ENCODE peak calls at places on chromosomes 13 and 19, in four cellular contexts. One of them, this sample, is unnamed.

GRCh38 chr19:2503521-2504109 is 27.7 kb downstream of the GADD45B start:
- DNase-seq in GM23338: no peak
- DNase-seq in right atrium auricular region: no peak
- DNase-seq in astrocyte of the spinal cord: peak; percentile 76
- DNase-seq in this sample: peak; percentile 78

GRCh38 chr19:18951721-18952281 is 10.8 kb upstream of the HOMER3 start:
- DNase-seq in GM23338: no peak
- DNase-seq in right atrium auricular region: no peak
- DNase-seq in astrocyte of the spinal cord: no peak
- DNase-seq in this sample: peak; percentile 53

GRCh38 chr13:78934336-78934735 is 275.4 kb upstream of the OBI1 start:
- DNase-seq in GM23338: peak; percentile 31
- DNase-seq in right atrium auricular region: no peak
- DNase-seq in astrocyte of the spinal cord: no peak
- DNase-seq in this sample: no peak

GRCh38 chr19:36686365-36687213 is 823 bp upstream of the ZNF567 start:
- DNase-seq in GM23338: peak; percentile 21
- DNase-seq in right atrium auricular region: no peak
- DNase-seq in astrocyte of the spinal cord: peak; percentile 19
- DNase-seq in this sample: peak; percentile 14

GRCh38 chr13:108816381-108816780 is 187.0 kb downstream of the MYO16 start:
- DNase-seq in GM23338: no peak
- DNase-seq in right atrium auricular region: no peak
- DNase-seq in astrocyte of the spinal cord: no peak
- DNase-seq in this sample: peak; percentile 48

GRCh38 chr19:39401549-39402416 is 4.9 kb upstream of the ZFP36 start:
- DNase-seq in GM23338: no peak
- DNase-seq in right atrium auricular region: peak; percentile 83
- DNase-seq in astrocyte of the spinal cord: peak; percentile 74
- DNase-seq in this sample: peak; percentile 77

GRCh38 chr19:43372462-43372861 is 19.0 kb downstream of the CD177 start:
- DNase-seq in GM23338: no peak
- DNase-seq in right atrium auricular region: no peak
- DNase-seq in astrocyte of the spinal cord: no peak
- DNase-seq in this sample: no peak

GRCh38 chr13:28396053-28396452 is 98.9 kb downstream of the FLT1 start:
- DNase-seq in GM23338: no peak
- DNase-seq in right atrium auricular region: no peak
- DNase-seq in astrocyte of the spinal cord: no peak
- DNase-seq in this sample: no peak

GRCh38 chr13:50543767-50544166 is 299.7 kb downstream of the DLEU7 start:
- DNase-seq in GM23338: peak; percentile 36
- DNase-seq in right atrium auricular region: no peak
- DNase-seq in astrocyte of the spinal cord: peak; percentile 92
- DNase-seq in this sample: peak; percentile 88

GRCh38 chr19:58406818-58407657 is 1.4 kb upstream of the ZNF584 start:
- DNase-seq in GM23338: peak; percentile 52
- DNase-seq in right atrium auricular region: no peak
- DNase-seq in astrocyte of the spinal cord: no peak
- DNase-seq in this sample: no peak

GRCh38 chr13:83996415-83996814 is 114.1 kb upstream of the SLITRK1 start:
- DNase-seq in GM23338: no peak
- DNase-seq in right atrium auricular region: no peak
- DNase-seq in astrocyte of the spinal cord: no peak
- DNase-seq in this sample: no peak

GRCh38 chr19:2983351-2984195 is 6.2 kb downstream of the TLE6 start:
- DNase-seq in GM23338: peak; percentile 93
- DNase-seq in right atrium auricular region: peak; percentile 82
- DNase-seq in astrocyte of the spinal cord: peak; percentile 84
- DNase-seq in this sample: peak; percentile 74

GRCh38 chr13:43356566-43356965 is 333.2 kb downstream of the DNAJC15 start:
- DNase-seq in GM23338: no peak
- DNase-seq in right atrium auricular region: no peak
- DNase-seq in astrocyte of the spinal cord: no peak
- DNase-seq in this sample: no peak

GRCh38 chr13:29892149-29892548 is 41.7 kb upstream of the UBL3 start:
- DNase-seq in GM23338: peak; percentile 33
- DNase-seq in right atrium auricular region: no peak
- DNase-seq in astrocyte of the spinal cord: no peak
- DNase-seq in this sample: no peak

GRCh38 chr13:21683034-21683733 is 12.3 kb downstream of the FGF9 start:
- DNase-seq in GM23338: no peak
- DNase-seq in right atrium auricular region: no peak
- DNase-seq in astrocyte of the spinal cord: peak; percentile 79
- DNase-seq in this sample: peak; percentile 14

GRCh38 chr19:40539070-40539469 is 37.6 kb upstream of the SHKBP1 start:
- DNase-seq in GM23338: peak; percentile 42
- DNase-seq in right atrium auricular region: no peak
- DNase-seq in astrocyte of the spinal cord: no peak
- DNase-seq in this sample: no peak

GRCh38 chr19:42276821-42277220 is 7.8 kb downstream of the CIC start:
- DNase-seq in GM23338: no peak
- DNase-seq in right atrium auricular region: no peak
- DNase-seq in astrocyte of the spinal cord: no peak
- DNase-seq in this sample: no peak

GRCh38 chr13:112849500-112849899 is 119.5 kb upstream of the MCF2L start:
- DNase-seq in GM23338: no peak
- DNase-seq in right atrium auricular region: no peak
- DNase-seq in astrocyte of the spinal cord: peak; percentile 16
- DNase-seq in this sample: no peak

GRCh38 chr13:98142427-98143156 is at the start of gene FARP1:
- DNase-seq in GM23338: peak; percentile 89
- DNase-seq in right atrium auricular region: no peak
- DNase-seq in astrocyte of the spinal cord: peak; percentile 66
- DNase-seq in this sample: peak; percentile 24

GRCh38 chr13:79647518-79647917 is 166.6 kb downstream of the NDFIP2 start:
- DNase-seq in GM23338: no peak
- DNase-seq in right atrium auricular region: no peak
- DNase-seq in astrocyte of the spinal cord: no peak
- DNase-seq in this sample: no peak

GRCh38 chr13:103839460-103839859 is 773.2 kb upstream of the SLC10A2 start:
- DNase-seq in GM23338: no peak
- DNase-seq in right atrium auricular region: no peak
- DNase-seq in astrocyte of the spinal cord: no peak
- DNase-seq in this sample: no peak

GRCh38 chr19:53037101-53038097 is 7.1 kb upstream of the ERVV-2 start:
- DNase-seq in GM23338: peak; percentile 87
- DNase-seq in right atrium auricular region: no peak
- DNase-seq in astrocyte of the spinal cord: peak; percentile 62
- DNase-seq in this sample: peak; percentile 51

GRCh38 chr13:34208326-34208725 is 390.4 kb downstream of the RFC3 start:
- DNase-seq in GM23338: no peak
- DNase-seq in right atrium auricular region: no peak
- DNase-seq in astrocyte of the spinal cord: peak; percentile 8
- DNase-seq in this sample: peak; percentile 51

GRCh38 chr19:1896508-1896907 is 8.7 kb upstream of the ADAT3 start:
- DNase-seq in GM23338: no peak
- DNase-seq in right atrium auricular region: no peak
- DNase-seq in astrocyte of the spinal cord: no peak
- DNase-seq in this sample: no peak

GRCh38 chr13:27283906-27284523 is 13.4 kb downstream of the RASL11A start:
- DNase-seq in GM23338: no peak
- DNase-seq in right atrium auricular region: no peak
- DNase-seq in astrocyte of the spinal cord: no peak
- DNase-seq in this sample: peak; percentile 41

GRCh38 chr13:43433691-43434121 is 353.1 kb downstream of the ENOX1 start:
- DNase-seq in GM23338: no peak
- DNase-seq in right atrium auricular region: no peak
- DNase-seq in astrocyte of the spinal cord: no peak
- DNase-seq in this sample: no peak

GRCh38 chr13:40318366-40318765 is 348.1 kb downstream of the FOXO1 start:
- DNase-seq in GM23338: no peak
- DNase-seq in right atrium auricular region: no peak
- DNase-seq in astrocyte of the spinal cord: no peak
- DNase-seq in this sample: no peak

GRCh38 chr19:30675086-30675485 is 302.9 kb downstream of the ZNF536 start:
- DNase-seq in GM23338: no peak
- DNase-seq in right atrium auricular region: no peak
- DNase-seq in astrocyte of the spinal cord: no peak
- DNase-seq in this sample: no peak

GRCh38 chr19:1765182-1765903 is 12.0 kb downstream of the ONECUT3 start:
- DNase-seq in GM23338: no peak
- DNase-seq in right atrium auricular region: no peak
- DNase-seq in astrocyte of the spinal cord: no peak
- DNase-seq in this sample: no peak

GRCh38 chr19:28656644-28657043 is 556.3 kb downstream of the UQCRFS1 start:
- DNase-seq in GM23338: no peak
- DNase-seq in right atrium auricular region: no peak
- DNase-seq in astrocyte of the spinal cord: no peak
- DNase-seq in this sample: no peak

GRCh38 chr19:38803543-38803942 is 9.2 kb downstream of the LGALS4 start:
- DNase-seq in GM23338: no peak
- DNase-seq in right atrium auricular region: no peak
- DNase-seq in astrocyte of the spinal cord: no peak
- DNase-seq in this sample: no peak

GRCh38 chr13:109700176-109700575 is 86.2 kb downstream of the IRS2 start:
- DNase-seq in GM23338: no peak
- DNase-seq in right atrium auricular region: peak; percentile 72
- DNase-seq in astrocyte of the spinal cord: peak; percentile 88
- DNase-seq in this sample: peak; percentile 24

GRCh38 chr19:12913011-12913561 is 6.0 kb downstream of the SYCE2 start:
- DNase-seq in GM23338: peak; percentile 79
- DNase-seq in right atrium auricular region: peak; percentile 77
- DNase-seq in astrocyte of the spinal cord: peak; percentile 37
- DNase-seq in this sample: peak; percentile 37

GRCh38 chr13:73772449-73773186 is 361.6 kb downstream of the KLF12 start:
- DNase-seq in GM23338: no peak
- DNase-seq in right atrium auricular region: no peak
- DNase-seq in astrocyte of the spinal cord: no peak
- DNase-seq in this sample: no peak

GRCh38 chr13:73765651-73766384 is 368.4 kb downstream of the KLF12 start:
- DNase-seq in GM23338: peak; percentile 87
- DNase-seq in right atrium auricular region: peak; percentile 75
- DNase-seq in astrocyte of the spinal cord: peak; percentile 86
- DNase-seq in this sample: peak; percentile 68

GRCh38 chr13:73767191-73767741 is 366.9 kb downstream of the KLF12 start:
- DNase-seq in GM23338: peak; percentile 87
- DNase-seq in right atrium auricular region: no peak
- DNase-seq in astrocyte of the spinal cord: peak; percentile 35
- DNase-seq in this sample: peak; percentile 4

GRCh38 chr13:73767747-73768315 is 366.4 kb downstream of the KLF12 start:
- DNase-seq in GM23338: peak; percentile 59
- DNase-seq in right atrium auricular region: no peak
- DNase-seq in astrocyte of the spinal cord: no peak
- DNase-seq in this sample: no peak
- H3K4me3 ChIP-seq in GM23338: no peak overlapping the region
- H3K4me3 ChIP-seq in right atrium auricular region: no peak overlapping the region
- H3K4me3 ChIP-seq in astrocyte of the spinal cord: no peak overlapping the region
- H3K4me3 ChIP-seq in this sample: no peak overlapping the region

GRCh38 chr13:90415902-90416301 is 931.6 kb upstream of the MIR17HG start:
- DNase-seq in GM23338: no peak
- DNase-seq in right atrium auricular region: no peak
- DNase-seq in astrocyte of the spinal cord: no peak
- DNase-seq in this sample: no peak

GRCh38 chr13:90414691-90415596 is 932.5 kb upstream of the MIR17HG start:
- DNase-seq in GM23338: peak; percentile 19
- DNase-seq in right atrium auricular region: no peak
- DNase-seq in astrocyte of the spinal cord: peak; percentile 76
- DNase-seq in this sample: peak; percentile 55

GRCh38 chr13:90412980-90413379 is 934.5 kb upstream of the MIR17HG start:
- DNase-seq in GM23338: no peak
- DNase-seq in right atrium auricular region: no peak
- DNase-seq in astrocyte of the spinal cord: no peak
- DNase-seq in this sample: no peak

GRCh38 chr13:90416519-90416918 is 931.0 kb upstream of the MIR17HG start:
- DNase-seq in GM23338: no peak
- DNase-seq in right atrium auricular region: no peak
- DNase-seq in astrocyte of the spinal cord: peak; percentile 50
- DNase-seq in this sample: peak; percentile 41

DNA sequence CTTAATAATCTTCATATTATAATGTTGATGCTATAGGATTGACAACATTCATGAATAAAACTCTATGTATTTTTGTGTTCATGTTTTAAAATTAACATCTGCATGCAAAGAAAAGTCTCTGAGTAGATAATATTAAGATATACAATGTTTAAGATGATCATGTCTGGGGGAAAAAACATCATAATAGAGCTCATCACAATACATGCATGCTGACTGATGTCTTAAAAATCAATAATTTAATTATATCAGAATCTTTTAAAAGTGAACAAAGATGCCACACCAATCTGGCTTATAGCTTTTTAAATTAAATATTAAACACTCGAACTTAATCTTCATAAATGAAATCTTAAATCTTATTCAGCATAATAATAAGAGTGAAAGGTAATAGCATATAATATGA is 933.9 kb upstream of the MIR17HG start:
- DNase-seq in GM23338: no peak
- DNase-seq in right atrium auricular region: no peak
- DNase-seq in astrocyte of the spinal cord: no peak
- DNase-seq in this sample: no peak
- TF ChIP-seq CTCF in GM23338: no peak
- TF ChIP-seq CTCF in right atrium auricular region: no peak
- TF ChIP-seq CTCF in astrocyte of the spinal cord: no peak
- TF ChIP-seq CTCF in this sample: no peak

GRCh38 chr19:20661150-20661819 is at the start of gene ZNF626:
- DNase-seq in GM23338: peak; percentile 100
- DNase-seq in right atrium auricular region: peak; percentile 99
- DNase-seq in astrocyte of the spinal cord: peak; percentile 97
- DNase-seq in this sample: peak; percentile 97
- H3K4me3 ChIP-seq in GM23338: peak within 1 kb of the TSS; percentile 76
- H3K4me3 ChIP-seq in right atrium auricular region: peak within 1 kb of the TSS; percentile 72
- H3K4me3 ChIP-seq in astrocyte of the spinal cord: peak within 1 kb of the TSS; percentile 84
- H3K4me3 ChIP-seq in this sample: peak within 1 kb of the TSS; percentile 83

DNA sequence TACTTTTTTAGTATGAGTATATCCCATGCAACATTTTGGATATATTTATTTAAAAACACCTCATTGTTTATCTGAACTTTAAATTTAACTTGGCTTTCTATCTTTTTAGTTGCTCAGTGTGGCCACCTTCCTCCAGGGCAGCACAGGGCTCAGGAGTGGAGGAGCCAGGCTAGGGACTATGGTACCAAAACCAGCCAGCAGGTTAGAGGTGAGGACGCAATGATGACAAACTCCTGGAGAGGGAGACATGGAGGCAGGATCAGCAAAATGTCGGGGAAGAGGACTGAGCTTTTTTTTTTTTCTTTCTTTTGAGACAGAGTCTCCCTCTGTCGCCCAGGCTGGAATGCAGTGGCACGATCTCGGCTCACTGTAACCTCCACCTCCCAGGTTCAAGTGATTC is 29.6 kb upstream of the CALM3 start:
- DNase-seq in GM23338: peak; percentile 91
- DNase-seq in right atrium auricular region: peak; percentile 28
- DNase-seq in astrocyte of the spinal cord: no peak
- DNase-seq in this sample: peak; percentile 11
- TF ChIP-seq CTCF in GM23338: peak; percentile 60
- TF ChIP-seq CTCF in right atrium auricular region: no peak
- TF ChIP-seq CTCF in astrocyte of the spinal cord: peak; percentile 23
- TF ChIP-seq CTCF in this sample: peak; percentile 25

GRCh38 chr19:49355890-49356289 is 6.3 kb downstream of the TEAD2 start:
- DNase-seq in GM23338: no peak
- DNase-seq in right atrium auricular region: no peak
- DNase-seq in astrocyte of the spinal cord: no peak
- DNase-seq in this sample: no peak
- H3K4me3 ChIP-seq in GM23338: no peak overlapping the region
- H3K4me3 ChIP-seq in right atrium auricular region: no peak overlapping the region
- H3K4me3 ChIP-seq in astrocyte of the spinal cord: no peak overlapping the region
- H3K4me3 ChIP-seq in this sample: no peak overlapping the region

This sample was measured in fibroblast of the aortic adventitia.